ENCODE peak calls at places on chromosomes 16 and 17, in ten cellular contexts. One of them, this sample, is unnamed.

GRCh38 chr17:61409301-61410099 is 9.9 kb downstream of the TBX2 start:
- DNase-seq in GM04503: no peak
- DNase-seq in SK-MEL-5: no peak
- DNase-seq in foreskin fibroblast: peak
- DNase-seq in GM12865: peak
- DNase-seq in stimulated activated CD8-positive, alpha-beta memory T cell treated with anti-CD3 and anti-CD28 coated beads, Interleukin-7, amount 100 ng/mL, for 4 hours: no peak
- DNase-seq in GM23338: peak
- DNase-seq in fibroblast of the conjunctiva: peak
- DNase-seq in RPMI8226: peak
- DNase-seq in NCI-H1436: peak
- DNase-seq in this sample: no peak

GRCh38 chr17:74290340-74290739 is 16.3 kb downstream of the DNAI2 start:
- DNase-seq in GM04503: no peak
- DNase-seq in SK-MEL-5: no peak
- DNase-seq in foreskin fibroblast: no peak
- DNase-seq in GM12865: no peak
- DNase-seq in stimulated activated CD8-positive, alpha-beta memory T cell treated with anti-CD3 and anti-CD28 coated beads, Interleukin-7, amount 100 ng/mL, for 4 hours: no peak
- DNase-seq in GM23338: peak
- DNase-seq in fibroblast of the conjunctiva: no peak
- DNase-seq in RPMI8226: no peak
- DNase-seq in NCI-H1436: no peak
- DNase-seq in this sample: no peak

GRCh38 chr17:53722407-53722806 is 100.3 kb upstream of the KIF2B start:
- DNase-seq in GM04503: peak
- DNase-seq in SK-MEL-5: peak
- DNase-seq in foreskin fibroblast: peak
- DNase-seq in GM12865: no peak
- DNase-seq in stimulated activated CD8-positive, alpha-beta memory T cell treated with anti-CD3 and anti-CD28 coated beads, Interleukin-7, amount 100 ng/mL, for 4 hours: no peak
- DNase-seq in GM23338: no peak
- DNase-seq in fibroblast of the conjunctiva: peak
- DNase-seq in RPMI8226: no peak
- DNase-seq in NCI-H1436: no peak
- DNase-seq in this sample: no peak

GRCh38 chr17:60421273-60422161 is 772 bp upstream of the CHCT1 start:
- DNase-seq in GM04503: no peak
- DNase-seq in SK-MEL-5: peak
- DNase-seq in foreskin fibroblast: peak
- DNase-seq in GM12865: peak
- DNase-seq in stimulated activated CD8-positive, alpha-beta memory T cell treated with anti-CD3 and anti-CD28 coated beads, Interleukin-7, amount 100 ng/mL, for 4 hours: peak
- DNase-seq in GM23338: peak
- DNase-seq in fibroblast of the conjunctiva: no peak
- DNase-seq in RPMI8226: peak
- DNase-seq in NCI-H1436: no peak
- DNase-seq in this sample: no peak

GRCh38 chr17:48335858-48336500 is 94.0 kb downstream of the SKAP1 start:
- DNase-seq in GM04503: peak
- DNase-seq in SK-MEL-5: peak
- DNase-seq in foreskin fibroblast: peak
- DNase-seq in GM12865: peak
- DNase-seq in stimulated activated CD8-positive, alpha-beta memory T cell treated with anti-CD3 and anti-CD28 coated beads, Interleukin-7, amount 100 ng/mL, for 4 hours: no peak
- DNase-seq in GM23338: peak
- DNase-seq in fibroblast of the conjunctiva: peak
- DNase-seq in RPMI8226: peak
- DNase-seq in NCI-H1436: peak
- DNase-seq in this sample: peak

GRCh38 chr17:75325827-75326586 is 36.8 kb upstream of the SLC25A19 start:
- DNase-seq in GM04503: no peak
- DNase-seq in SK-MEL-5: no peak
- DNase-seq in foreskin fibroblast: peak
- DNase-seq in GM12865: no peak
- DNase-seq in stimulated activated CD8-positive, alpha-beta memory T cell treated with anti-CD3 and anti-CD28 coated beads, Interleukin-7, amount 100 ng/mL, for 4 hours: no peak
- DNase-seq in GM23338: no peak
- DNase-seq in fibroblast of the conjunctiva: no peak
- DNase-seq in RPMI8226: no peak
- DNase-seq in NCI-H1436: no peak
- DNase-seq in this sample: no peak

GRCh38 chr17:81536299-81537290 is 8.4 kb downstream of the FSCN2 start:
- DNase-seq in GM04503: no peak
- DNase-seq in SK-MEL-5: no peak
- DNase-seq in foreskin fibroblast: no peak
- DNase-seq in GM12865: no peak
- DNase-seq in stimulated activated CD8-positive, alpha-beta memory T cell treated with anti-CD3 and anti-CD28 coated beads, Interleukin-7, amount 100 ng/mL, for 4 hours: no peak
- DNase-seq in GM23338: peak
- DNase-seq in fibroblast of the conjunctiva: no peak
- DNase-seq in RPMI8226: no peak
- DNase-seq in NCI-H1436: no peak
- DNase-seq in this sample: no peak

GRCh38 chr16:22646948-22647556 is 136.4 kb downstream of the NPIPB5 start:
- DNase-seq in GM04503: no peak
- DNase-seq in SK-MEL-5: no peak
- DNase-seq in foreskin fibroblast: no peak
- DNase-seq in GM12865: no peak
- DNase-seq in stimulated activated CD8-positive, alpha-beta memory T cell treated with anti-CD3 and anti-CD28 coated beads, Interleukin-7, amount 100 ng/mL, for 4 hours: no peak
- DNase-seq in GM23338: no peak
- DNase-seq in fibroblast of the conjunctiva: no peak
- DNase-seq in RPMI8226: no peak
- DNase-seq in NCI-H1436: no peak
- DNase-seq in this sample: no peak

GRCh38 chr16:81652798-81653505 is 126.1 kb upstream of the PLCG2 start:
- DNase-seq in GM04503: no peak
- DNase-seq in SK-MEL-5: no peak
- DNase-seq in foreskin fibroblast: no peak
- DNase-seq in GM12865: peak
- DNase-seq in stimulated activated CD8-positive, alpha-beta memory T cell treated with anti-CD3 and anti-CD28 coated beads, Interleukin-7, amount 100 ng/mL, for 4 hours: no peak
- DNase-seq in GM23338: peak
- DNase-seq in fibroblast of the conjunctiva: no peak
- DNase-seq in RPMI8226: peak
- DNase-seq in NCI-H1436: peak
- DNase-seq in this sample: no peak

GRCh38 chr16:58086381-58087208 is 42.6 kb downstream of the CFAP20 start:
- DNase-seq in GM04503: no peak
- DNase-seq in SK-MEL-5: no peak
- DNase-seq in foreskin fibroblast: no peak
- DNase-seq in GM12865: no peak
- DNase-seq in stimulated activated CD8-positive, alpha-beta memory T cell treated with anti-CD3 and anti-CD28 coated beads, Interleukin-7, amount 100 ng/mL, for 4 hours: no peak
- DNase-seq in GM23338: no peak
- DNase-seq in fibroblast of the conjunctiva: no peak
- DNase-seq in RPMI8226: peak
- DNase-seq in NCI-H1436: peak
- DNase-seq in this sample: no peak

GRCh38 chr17:73262676-73263642 is 1.3 kb upstream of the CPSF4L start:
- DNase-seq in GM04503: no peak
- DNase-seq in SK-MEL-5: no peak
- DNase-seq in foreskin fibroblast: no peak
- DNase-seq in GM12865: no peak
- DNase-seq in stimulated activated CD8-positive, alpha-beta memory T cell treated with anti-CD3 and anti-CD28 coated beads, Interleukin-7, amount 100 ng/mL, for 4 hours: no peak
- DNase-seq in GM23338: peak
- DNase-seq in fibroblast of the conjunctiva: no peak
- DNase-seq in RPMI8226: no peak
- DNase-seq in NCI-H1436: no peak
- DNase-seq in this sample: no peak

GRCh38 chr17:44105483-44105882 is 18.0 kb downstream of the HDAC5 start:
- DNase-seq in GM04503: no peak
- DNase-seq in SK-MEL-5: no peak
- DNase-seq in foreskin fibroblast: no peak
- DNase-seq in GM12865: no peak
- DNase-seq in stimulated activated CD8-positive, alpha-beta memory T cell treated with anti-CD3 and anti-CD28 coated beads, Interleukin-7, amount 100 ng/mL, for 4 hours: no peak
- DNase-seq in GM23338: no peak
- DNase-seq in fibroblast of the conjunctiva: no peak
- DNase-seq in RPMI8226: no peak
- DNase-seq in NCI-H1436: no peak
- DNase-seq in this sample: no peak

GRCh38 chr17:57108656-57109392 is 23.8 kb downstream of the AKAP1 start:
- DNase-seq in GM04503: no peak
- DNase-seq in SK-MEL-5: no peak
- DNase-seq in foreskin fibroblast: no peak
- DNase-seq in GM12865: no peak
- DNase-seq in stimulated activated CD8-positive, alpha-beta memory T cell treated with anti-CD3 and anti-CD28 coated beads, Interleukin-7, amount 100 ng/mL, for 4 hours: no peak
- DNase-seq in GM23338: no peak
- DNase-seq in fibroblast of the conjunctiva: no peak
- DNase-seq in RPMI8226: no peak
- DNase-seq in NCI-H1436: no peak
- DNase-seq in this sample: no peak

GRCh38 chr16:28264656-28265055 is 27.7 kb upstream of the SBK1 start:
- DNase-seq in GM04503: peak
- DNase-seq in SK-MEL-5: peak
- DNase-seq in foreskin fibroblast: peak
- DNase-seq in GM12865: no peak
- DNase-seq in stimulated activated CD8-positive, alpha-beta memory T cell treated with anti-CD3 and anti-CD28 coated beads, Interleukin-7, amount 100 ng/mL, for 4 hours: no peak
- DNase-seq in GM23338: no peak
- DNase-seq in fibroblast of the conjunctiva: no peak
- DNase-seq in RPMI8226: no peak
- DNase-seq in NCI-H1436: no peak
- DNase-seq in this sample: no peak

GRCh38 chr17:2595736-2596135 is 2.3 kb downstream of the PAFAH1B1 start:
- DNase-seq in GM04503: no peak
- DNase-seq in SK-MEL-5: no peak
- DNase-seq in foreskin fibroblast: no peak
- DNase-seq in GM12865: peak
- DNase-seq in stimulated activated CD8-positive, alpha-beta memory T cell treated with anti-CD3 and anti-CD28 coated beads, Interleukin-7, amount 100 ng/mL, for 4 hours: no peak
- DNase-seq in GM23338: no peak
- DNase-seq in fibroblast of the conjunctiva: no peak
- DNase-seq in RPMI8226: no peak
- DNase-seq in NCI-H1436: no peak
- DNase-seq in this sample: no peak

GRCh38 chr17:2125013-2125535 is 70.2 kb downstream of the HIC1 start:
- DNase-seq in GM04503: no peak
- DNase-seq in SK-MEL-5: no peak
- DNase-seq in foreskin fibroblast: no peak
- DNase-seq in GM12865: no peak
- DNase-seq in stimulated activated CD8-positive, alpha-beta memory T cell treated with anti-CD3 and anti-CD28 coated beads, Interleukin-7, amount 100 ng/mL, for 4 hours: no peak
- DNase-seq in GM23338: no peak
- DNase-seq in fibroblast of the conjunctiva: no peak
- DNase-seq in RPMI8226: no peak
- DNase-seq in NCI-H1436: no peak
- DNase-seq in this sample: no peak

GRCh38 chr17:1362065-1362848 is 37.8 kb downstream of the YWHAE start:
- DNase-seq in GM04503: no peak
- DNase-seq in SK-MEL-5: no peak
- DNase-seq in foreskin fibroblast: no peak
- DNase-seq in GM12865: peak
- DNase-seq in stimulated activated CD8-positive, alpha-beta memory T cell treated with anti-CD3 and anti-CD28 coated beads, Interleukin-7, amount 100 ng/mL, for 4 hours: no peak
- DNase-seq in GM23338: no peak
- DNase-seq in fibroblast of the conjunctiva: no peak
- DNase-seq in RPMI8226: no peak
- DNase-seq in NCI-H1436: no peak
- DNase-seq in this sample: no peak

GRCh38 chr16:17160285-17160854 is 310.4 kb downstream of the XYLT1 start:
- DNase-seq in GM04503: no peak
- DNase-seq in SK-MEL-5: no peak
- DNase-seq in foreskin fibroblast: no peak
- DNase-seq in GM12865: no peak
- DNase-seq in stimulated activated CD8-positive, alpha-beta memory T cell treated with anti-CD3 and anti-CD28 coated beads, Interleukin-7, amount 100 ng/mL, for 4 hours: no peak
- DNase-seq in GM23338: peak
- DNase-seq in fibroblast of the conjunctiva: no peak
- DNase-seq in RPMI8226: no peak
- DNase-seq in NCI-H1436: peak
- DNase-seq in this sample: no peak

GRCh38 chr17:82930043-82930923 is 90.5 kb upstream of the ZNF750 start:
- DNase-seq in GM04503: no peak
- DNase-seq in SK-MEL-5: no peak
- DNase-seq in foreskin fibroblast: no peak
- DNase-seq in GM12865: no peak
- DNase-seq in stimulated activated CD8-positive, alpha-beta memory T cell treated with anti-CD3 and anti-CD28 coated beads, Interleukin-7, amount 100 ng/mL, for 4 hours: no peak
- DNase-seq in GM23338: no peak
- DNase-seq in fibroblast of the conjunctiva: no peak
- DNase-seq in RPMI8226: no peak
- DNase-seq in NCI-H1436: no peak
- DNase-seq in this sample: no peak

GRCh38 chr17:410674-411401 is 58.2 kb upstream of the RPH3AL start:
- DNase-seq in GM04503: no peak
- DNase-seq in SK-MEL-5: peak
- DNase-seq in foreskin fibroblast: no peak
- DNase-seq in GM12865: peak
- DNase-seq in stimulated activated CD8-positive, alpha-beta memory T cell treated with anti-CD3 and anti-CD28 coated beads, Interleukin-7, amount 100 ng/mL, for 4 hours: no peak
- DNase-seq in GM23338: peak
- DNase-seq in fibroblast of the conjunctiva: no peak
- DNase-seq in RPMI8226: peak
- DNase-seq in NCI-H1436: peak
- DNase-seq in this sample: no peak

GRCh38 chr16:87713469-87714229 is 52.1 kb downstream of the KLHDC4 start:
- DNase-seq in GM04503: no peak
- DNase-seq in SK-MEL-5: no peak
- DNase-seq in foreskin fibroblast: no peak
- DNase-seq in GM12865: no peak
- DNase-seq in stimulated activated CD8-positive, alpha-beta memory T cell treated with anti-CD3 and anti-CD28 coated beads, Interleukin-7, amount 100 ng/mL, for 4 hours: peak
- DNase-seq in GM23338: no peak
- DNase-seq in fibroblast of the conjunctiva: no peak
- DNase-seq in RPMI8226: no peak
- DNase-seq in NCI-H1436: no peak
- DNase-seq in this sample: no peak

GRCh38 chr17:43740541-43740940 is 18.1 kb downstream of the SOST start:
- DNase-seq in GM04503: no peak
- DNase-seq in SK-MEL-5: no peak
- DNase-seq in foreskin fibroblast: no peak
- DNase-seq in GM12865: no peak
- DNase-seq in stimulated activated CD8-positive, alpha-beta memory T cell treated with anti-CD3 and anti-CD28 coated beads, Interleukin-7, amount 100 ng/mL, for 4 hours: no peak
- DNase-seq in GM23338: no peak
- DNase-seq in fibroblast of the conjunctiva: no peak
- DNase-seq in RPMI8226: no peak
- DNase-seq in NCI-H1436: no peak
- DNase-seq in this sample: no peak

GRCh38 chr17:61461967-61462733 is 9.9 kb downstream of the TBX4 start:
- DNase-seq in GM04503: no peak
- DNase-seq in SK-MEL-5: no peak
- DNase-seq in foreskin fibroblast: no peak
- DNase-seq in GM12865: no peak
- DNase-seq in stimulated activated CD8-positive, alpha-beta memory T cell treated with anti-CD3 and anti-CD28 coated beads, Interleukin-7, amount 100 ng/mL, for 4 hours: no peak
- DNase-seq in GM23338: peak
- DNase-seq in fibroblast of the conjunctiva: no peak
- DNase-seq in RPMI8226: no peak
- DNase-seq in NCI-H1436: peak
- DNase-seq in this sample: no peak

GRCh38 chr16:58634265-58634802 is 4.7 kb upstream of the CNOT1 start:
- DNase-seq in GM04503: no peak
- DNase-seq in SK-MEL-5: no peak
- DNase-seq in foreskin fibroblast: no peak
- DNase-seq in GM12865: no peak
- DNase-seq in stimulated activated CD8-positive, alpha-beta memory T cell treated with anti-CD3 and anti-CD28 coated beads, Interleukin-7, amount 100 ng/mL, for 4 hours: no peak
- DNase-seq in GM23338: no peak
- DNase-seq in fibroblast of the conjunctiva: no peak
- DNase-seq in RPMI8226: no peak
- DNase-seq in NCI-H1436: no peak
- DNase-seq in this sample: no peak

GRCh38 chr17:83200746-83201145 is 121.3 kb downstream of the METRNL start:
- DNase-seq in GM04503: no peak
- DNase-seq in SK-MEL-5: no peak
- DNase-seq in foreskin fibroblast: no peak
- DNase-seq in GM12865: no peak
- DNase-seq in stimulated activated CD8-positive, alpha-beta memory T cell treated with anti-CD3 and anti-CD28 coated beads, Interleukin-7, amount 100 ng/mL, for 4 hours: no peak
- DNase-seq in GM23338: no peak
- DNase-seq in fibroblast of the conjunctiva: no peak
- DNase-seq in RPMI8226: no peak
- DNase-seq in NCI-H1436: no peak
- DNase-seq in this sample: no peak

GRCh38 chr16:83533193-83533592 is 274.6 kb upstream of the HSBP1 start:
- DNase-seq in GM04503: no peak
- DNase-seq in SK-MEL-5: no peak
- DNase-seq in foreskin fibroblast: no peak
- DNase-seq in GM12865: no peak
- DNase-seq in stimulated activated CD8-positive, alpha-beta memory T cell treated with anti-CD3 and anti-CD28 coated beads, Interleukin-7, amount 100 ng/mL, for 4 hours: no peak
- DNase-seq in GM23338: no peak
- DNase-seq in fibroblast of the conjunctiva: no peak
- DNase-seq in RPMI8226: no peak
- DNase-seq in NCI-H1436: no peak
- DNase-seq in this sample: no peak

GRCh38 chr17:77353684-77354419 is 213.1 kb downstream of the SEC14L1 start:
- DNase-seq in GM04503: no peak
- DNase-seq in SK-MEL-5: no peak
- DNase-seq in foreskin fibroblast: no peak
- DNase-seq in GM12865: no peak
- DNase-seq in stimulated activated CD8-positive, alpha-beta memory T cell treated with anti-CD3 and anti-CD28 coated beads, Interleukin-7, amount 100 ng/mL, for 4 hours: no peak
- DNase-seq in GM23338: no peak
- DNase-seq in fibroblast of the conjunctiva: no peak
- DNase-seq in RPMI8226: no peak
- DNase-seq in NCI-H1436: no peak
- DNase-seq in this sample: no peak

GRCh38 chr17:28548417-28549130 is 3.9 kb downstream of the UNC119 start:
- DNase-seq in GM04503: no peak
- DNase-seq in SK-MEL-5: no peak
- DNase-seq in foreskin fibroblast: no peak
- DNase-seq in GM12865: no peak
- DNase-seq in stimulated activated CD8-positive, alpha-beta memory T cell treated with anti-CD3 and anti-CD28 coated beads, Interleukin-7, amount 100 ng/mL, for 4 hours: no peak
- DNase-seq in GM23338: no peak
- DNase-seq in fibroblast of the conjunctiva: no peak
- DNase-seq in RPMI8226: no peak
- DNase-seq in NCI-H1436: no peak
- DNase-seq in this sample: no peak